ENCODE peak calls at places on chromosomes 11 and 22, in four cellular contexts. X, L, R and N are unnamed samples.

GRCh38 chr11:111699579-111700156 is 66.5 kb downstream of the PPP2R1B start:
- DNase-seq in X (no peak), L (no peak), R (no peak), N (no peak)

GRCh38 chr11:70525466-70525865 is 127.1 kb downstream of the CTTN start:
- DNase-seq in X (peak), L (no peak), R (no peak), N (no peak)

GRCh38 chr11:16610738-16611388 is 127.6 kb upstream of the C11orf58 start:
- DNase-seq in X (peak), L (no peak), R (no peak), N (no peak)

GRCh38 chr11:97894978-97895377 is 1125.8 kb upstream of the CNTN5 start:
- DNase-seq in X (no peak), L (no peak), R (no peak), N (no peak)

GRCh38 chr11:114131366-114131963 is 72.0 kb downstream of the ZBTB16 start:
- DNase-seq in X (no peak), L (no peak), R (no peak), N (no peak)

GRCh38 chr11:70885281-70885680 is 367.1 kb downstream of the SHANK2 start:
- DNase-seq in X (peak), L (no peak), R (no peak), N (no peak)

GRCh38 chr11:14417186-14417585 is 58.2 kb upstream of the RRAS2 start:
- DNase-seq in X (no peak), L (no peak), R (no peak), N (peak)

GRCh38 chr11:130775306-130776043 is 140.8 kb downstream of the SNX19 start:
- DNase-seq in X (no peak), L (no peak), R (no peak), N (peak)

GRCh38 chr11:75667831-75668507 is 869 bp downstream of the MAP6 start:
- DNase-seq in X (peak), L (peak), R (peak), N (peak)

GRCh38 chr22:21444701-21445436 is 22.3 kb upstream of the TMEM191C start:
- DNase-seq in X (peak), L (peak), R (no peak), N (no peak)

GRCh38 chr22:28978863-28979799 is 82.5 kb downstream of the C22orf31 start:
- DNase-seq in X (no peak), L (no peak), R (no peak), N (no peak)
- TF ChIP-seq CTCF in X (no peak), L (no peak), R (no peak), N (no peak)

GRCh38 chr22:40678493-40679248 is 613 bp upstream of the MCHR1 start:
- DNase-seq in X (no peak), L (no peak), R (no peak), N (no peak)
- H3K4me3 ChIP-seq in X (no peak), L (no peak), R (no peak), N (peak)

DNA sequence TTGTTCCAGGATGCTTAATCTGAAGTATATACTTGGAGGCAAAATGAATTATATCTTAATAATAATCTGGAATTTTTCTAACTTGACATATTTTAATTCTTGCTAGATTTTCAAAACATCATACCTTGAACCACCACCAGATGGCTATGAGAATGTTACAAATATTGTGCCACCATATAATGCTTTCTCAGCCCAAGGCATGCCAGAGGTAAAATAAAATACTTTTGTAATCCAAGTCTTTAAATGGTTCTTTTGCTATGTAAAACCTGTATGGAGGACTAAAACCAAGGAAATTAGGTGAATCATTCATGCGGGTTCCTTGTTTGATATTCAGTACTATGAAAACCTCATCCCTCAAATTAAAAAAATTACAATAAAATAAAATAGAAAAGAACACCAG is 14.4 kb downstream of the NAALAD2 start:
- DNase-seq in X (no peak), L (no peak), R (no peak), N (no peak)
- TF ChIP-seq CTCF in X (no peak), L (peak), R (no peak), N (no peak)

GRCh38 chr11:27470166-27470565 is 2.4 kb downstream of the LGR4 start:
- DNase-seq in X (no peak), L (no peak), R (no peak), N (no peak)
- H3K4me3 ChIP-seq in X (peak), L (peak), R (peak), N (peak)